ENCODE peak calls at places on chromosomes 7 and 10, in nine cellular contexts. D is AG09309, C is neural progenitor cell, M is choroid plexus epithelial cell, T is A549, O is ovary, N is colonic mucosa, Q is kidney, Y is dorsolateral prefrontal cortex. U is an unnamed sample.

GRCh38 chr7:45712872-45713668 is 138.9 kb downstream of the ADCY1 start:
- DNase-seq in D (no peak), N (no peak), C (no peak), M (no peak), Y (no peak), Q (no peak), O (no peak), T (no peak), U (no peak)

GRCh38 chr10:84567133-84567532 is 238.7 kb downstream of the CCSER2 start:
- DNase-seq in Y (no peak), N (no peak), T (no peak), D (no peak), O (no peak), Q (no peak), C (peak; percentile 72), M (no peak), U (no peak)

GRCh38 chr10:123139521-123140163 is 3.9 kb downstream of the HMX3 start:
- DNase-seq in T (peak; percentile 22), C (peak; percentile 92), O (no peak), D (no peak), M (peak; percentile 28), Y (no peak), Q (no peak), N (peak; percentile 47), U (no peak)

GRCh38 chr10:95290446-95290800 is 380 bp downstream of the PDLIM1 start:
- DNase-seq in Y (no peak), T (no peak), C (peak; percentile 56), D (no peak), Q (no peak), M (no peak), O (no peak), N (no peak), U (no peak)

GRCh38 chr10:108775911-108776475 is 1147.3 kb downstream of the XPNPEP1 start:
- DNase-seq in T (no peak), Y (no peak), N (no peak), D (no peak), O (no peak), C (no peak), Q (no peak), M (peak; percentile 79), U (peak; percentile 22)

GRCh38 chr10:52106895-52107294 is 207.2 kb upstream of the DKK1 start:
- DNase-seq in Y (no peak), O (no peak), C (peak; percentile 30), Q (no peak), N (no peak), M (peak; percentile 36), D (no peak), T (no peak), U (no peak)

GRCh38 chr7:39880556-39880955 is 69.5 kb upstream of the CDK13 start:
- DNase-seq in D (peak; percentile 21), M (peak; percentile 39), N (no peak), T (no peak), Q (no peak), O (no peak), Y (no peak), C (no peak), U (no peak)

GRCh38 chr7:67033251-67033650 is 36.6 kb downstream of the TYW1 start:
- DNase-seq in Y (no peak), T (no peak), O (no peak), N (no peak), C (no peak), Q (no peak), M (no peak), D (no peak), U (no peak)

GRCh38 chr7:64872351-64872750 is 30.7 kb upstream of the ZNF273 start:
- DNase-seq in D (no peak), Q (no peak), T (no peak), Y (no peak), C (no peak), N (peak; percentile 13), M (no peak), O (no peak), U (no peak)

GRCh38 chr10:5890519-5890878 is 456 bp downstream of the FBH1 start:
- DNase-seq in Y (no peak), T (peak; percentile 40), D (no peak), C (peak; percentile 45), O (no peak), N (peak; percentile 41), Q (no peak), M (no peak), U (no peak)

GRCh38 chr7:19097165-19097885 is 20.1 kb downstream of the TWIST1 start:
- DNase-seq in D (no peak), Y (no peak), M (no peak), Q (no peak), T (no peak), N (no peak), O (no peak), C (no peak), U (no peak)

GRCh38 chr7:103771294-103771693 is 218.2 kb downstream of the RELN start:
- DNase-seq in T (no peak), O (no peak), Y (no peak), N (no peak), C (no peak), M (no peak), Q (peak; percentile 20), D (no peak), U (no peak)

GRCh38 chr10:63217120-63217605 is 84.0 kb downstream of the NRBF2 start:
- DNase-seq in D (peak; percentile 25), C (peak; percentile 61), Y (no peak), M (peak; percentile 75), T (peak; percentile 39), O (no peak), N (no peak), Q (no peak), U (peak; percentile 76)

GRCh38 chr7:124106575-124106974 is 73.7 kb upstream of the TMEM229A start:
- DNase-seq in N (no peak), O (no peak), C (no peak), Q (no peak), D (no peak), M (no peak), T (no peak), Y (no peak), U (no peak)

GRCh38 chr10:58189269-58189668 is 78.4 kb downstream of the IPMK start:
- DNase-seq in M (peak; percentile 83), N (no peak), T (no peak), O (no peak), C (no peak), Q (no peak), Y (no peak), D (peak; percentile 8), U (peak; percentile 55)

GRCh38 chr7:99229234-99229633 is 21.3 kb upstream of the KPNA7 start:
- DNase-seq in C (no peak), D (no peak), Y (no peak), M (no peak), T (no peak), Q (no peak), O (no peak), N (no peak), U (no peak)

GRCh38 chr7:44755698-44756627 is 7.3 kb downstream of the ZMIZ2 start:
- DNase-seq in M (no peak), D (no peak), Y (no peak), T (no peak), O (no peak), C (no peak), Q (peak; percentile 90), N (no peak), U (no peak)

GRCh38 chr7:127158659-127159058 is 94.1 kb downstream of the GRM8 start:
- DNase-seq in T (no peak), O (no peak), Q (no peak), C (peak; percentile 52), D (no peak), M (no peak), N (no peak), Y (no peak), U (no peak)

GRCh38 chr10:50625663-50626062 is 1.9 kb upstream of the SGMS1 start:
- DNase-seq in M (peak; percentile 43), C (peak; percentile 17), O (no peak), N (peak; percentile 36), Q (no peak), Y (no peak), D (no peak), T (peak; percentile 15), U (peak; percentile 18)

GRCh38 chr10:490256-490655 is 199.2 kb downstream of the DIP2C start:
- DNase-seq in N (no peak), Y (no peak), D (peak; percentile 74), Q (peak; percentile 30), T (no peak), M (peak; percentile 17), O (no peak), C (no peak), U (no peak)

GRCh38 chr10:99532687-99533495 is at the start of gene NKX2-3:
- DNase-seq in Y (no peak), C (peak; percentile 92), N (peak; percentile 87), Q (no peak), M (no peak), O (no peak), D (no peak), T (peak; percentile 88), U (no peak)

GRCh38 chr10:5416981-5417380 is 4.6 kb downstream of the NET1 start:
- DNase-seq in M (no peak), D (no peak), T (no peak), Q (no peak), N (no peak), O (no peak), Y (no peak), C (peak; percentile 28), U (no peak)

GRCh38 chr7:22822486-22823141 is at the start of gene TOMM7:
- DNase-seq in T (peak; percentile 93), D (peak; percentile 92), O (peak; percentile 91), C (peak; percentile 99), N (peak; percentile 90), M (peak; percentile 99), Q (peak; percentile 97), Y (peak; percentile 91), U (peak; percentile 97)
- H3K4me3 ChIP-seq in T (peak within 1 kb of the TSS; percentile 83), D (peak within 1 kb of the TSS; percentile 70), O (peak within 1 kb of the TSS; percentile 94), C (peak within 1 kb of the TSS; percentile 81), N (peak within 1 kb of the TSS; percentile 90), M (peak within 1 kb of the TSS; percentile 93), Q (peak within 1 kb of the TSS; percentile 98), Y (peak within 1 kb of the TSS; percentile 92), U (peak within 1 kb of the TSS; percentile 85)

GRCh38 chr7:149669121-149669818 is 104.1 kb downstream of the ZNF467 start:
- DNase-seq in O (no peak), Q (no peak), M (peak; percentile 53), D (no peak), N (no peak), C (no peak), Y (no peak), T (no peak), U (peak; percentile 13)
- TF ChIP-seq CTCF in O (no peak), Q (no peak), M (peak; percentile 49), D (peak; percentile 44), N (no peak), C (peak; percentile 46), Y (no peak), T (peak; percentile 71), U (peak; percentile 39)

DNA sequence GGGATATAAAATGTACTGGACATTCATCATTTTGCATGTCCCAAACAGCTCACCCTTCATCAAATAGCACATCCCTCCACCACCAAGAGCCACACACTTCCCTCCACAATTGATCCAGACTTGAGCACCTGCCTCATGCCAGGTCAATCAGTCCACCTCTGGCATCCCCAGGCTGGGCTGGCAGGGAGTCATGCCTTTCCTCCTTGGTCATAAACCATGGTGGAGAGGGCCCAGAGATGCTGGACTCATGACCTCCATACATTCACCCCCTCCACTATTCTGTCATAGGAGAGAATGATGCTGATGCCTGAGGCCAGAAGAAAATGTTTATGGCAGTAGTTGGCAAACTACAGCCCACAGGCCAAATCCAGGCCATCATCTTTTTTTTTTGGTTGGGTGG is 16.1 kb upstream of the GDF10 start:
- DNase-seq in M (no peak), C (no peak), N (no peak), T (no peak), Q (no peak), D (no peak), O (no peak), Y (no peak), U (no peak)
- H3K4me3 ChIP-seq in M (no peak overlapping the region), C (no peak overlapping the region), N (no peak overlapping the region), T (no peak overlapping the region), Q (no peak overlapping the region), D (no peak overlapping the region), O (no peak overlapping the region), Y (no peak overlapping the region), U (no peak overlapping the region)

GRCh38 chr7:85191383-85191782 is 4.5 kb upstream of the SEMA3D start:
- DNase-seq in N (no peak), C (peak; percentile 9), Q (no peak), T (peak; percentile 7), M (peak; percentile 59), D (no peak), Y (no peak), O (no peak), U (peak; percentile 24)
- TF ChIP-seq CTCF in N (no peak), C (peak; percentile 18), Q (peak; percentile 21), T (peak; percentile 31), M (peak; percentile 45), D (peak; percentile 47), Y (no peak), O (no peak), U (peak; percentile 27)